ENCODE peak calls at places on chromosomes 13 and 19, in four cellular contexts. A is stimulated activated CD4-positive, alpha-beta T cell treated with anti-CD3 and anti-CD28 coated beads, Interleukin-12 subunit alpha, Interleukin-12 subunit beta, amount 100 ng/mL, for 24 hours; H is RCC 7860; S is cardiac fibroblast. F is an unnamed sample.

GRCh38 chr19:38842439-38843174 is 7.2 kb downstream of the HNRNPL start:
- DNase-seq in A (no peak), H (no peak), S (no peak), F (no peak)

GRCh38 chr19:15443325-15443724 is 6.4 kb downstream of the WIZ start:
- DNase-seq in A (no peak), H (no peak), S (no peak), F (no peak)

GRCh38 chr13:85538957-85539356 is 260.3 kb downstream of the SLITRK6 start:
- DNase-seq in A (no peak), H (no peak), S (no peak), F (no peak)

GRCh38 chr13:66138172-66138811 is 1091.8 kb downstream of the PCDH9 start:
- DNase-seq in A (no peak), H (no peak), S (no peak), F (no peak)

GRCh38 chr13:76020421-76020955 is 384.4 kb downstream of the LMO7 start:
- DNase-seq in A (no peak), H (no peak), S (no peak), F (no peak)

GRCh38 chr13:51721485-51721884 is 82.5 kb downstream of the DHRS12 start:
- DNase-seq in A (no peak), H (no peak), S (peak), F (no peak)

GRCh38 chr19:28549680-28550277 is 663.2 kb downstream of the UQCRFS1 start:
- DNase-seq in A (no peak), H (no peak), S (no peak), F (no peak)

GRCh38 chr13:77733674-77734073 is 36.2 kb downstream of the SLAIN1 start:
- DNase-seq in A (no peak), H (no peak), S (no peak), F (no peak)

GRCh38 chr19:38434549-38435051 is 1.1 kb downstream of the RYR1 start:
- DNase-seq in A (no peak), H (no peak), S (no peak), F (no peak)

GRCh38 chr13:70408865-70409264 is 300.6 kb upstream of the KLHL1 start:
- DNase-seq in A (no peak), H (no peak), S (no peak), F (no peak)

GRCh38 chr13:22316494-22317025 is 645.7 kb downstream of the FGF9 start:
- DNase-seq in A (no peak), H (no peak), S (no peak), F (no peak)

GRCh38 chr19:30719189-30719990 is 347.2 kb downstream of the ZNF536 start:
- DNase-seq in A (no peak), H (no peak), S (peak), F (peak)